ENCODE peak calls at places on chromosomes 16 and 17, in four cellular contexts. X is HEK293T, B is HS-5, R is GM12891. F is an unnamed sample.

GRCh38 chr17:70169707-70170597 is 620 bp downstream of the KCNJ2 start:
- DNase-seq in B (no peak), R (no peak), X (no peak), F (peak; percentile 75)

GRCh38 chr17:82320956-82321927 is 3.8 kb upstream of the CD7 start:
- DNase-seq in R (peak; percentile 88), B (no peak), X (peak; percentile 78), F (no peak)

GRCh38 chr17:41880130-41880529 is 14.9 kb upstream of the KLHL11 start:
- DNase-seq in R (no peak), B (no peak), X (no peak), F (no peak)

GRCh38 chr17:79087428-79088143 is 13.0 kb downstream of the ENGASE start:
- DNase-seq in R (peak; percentile 94), B (peak; percentile 3), X (peak; percentile 84), F (peak; percentile 86)

GRCh38 chr16:23016372-23016771 is 132.9 kb downstream of the USP31 start:
- DNase-seq in X (no peak), B (no peak), R (no peak), F (no peak)

GRCh38 chr17:80192268-80192667 is 22.4 kb downstream of the CARD14 start:
- DNase-seq in B (no peak), R (no peak), X (no peak), F (no peak)

GRCh38 chr17:40550608-40551007 is 14.7 kb downstream of the CCR7 start:
- DNase-seq in R (no peak), X (no peak), B (no peak), F (peak; percentile 75)

GRCh38 chr17:17408236-17408794 is 68.5 kb upstream of the MED9 start:
- DNase-seq in B (peak; percentile 72), X (no peak), R (no peak), F (no peak)

GRCh38 chr17:27747462-27748359 is 52.6 kb downstream of the NOS2 start:
- DNase-seq in X (no peak), B (no peak), R (no peak), F (peak; percentile 22)

GRCh38 chr16:1959269-1960039 is at the start of gene NDUFB10:
- DNase-seq in B (peak; percentile 43), R (peak; percentile 94), X (peak; percentile 92), F (peak; percentile 97)

GRCh38 chr17:66849136-66849655 is 14.3 kb downstream of the CACNG5 start:
- DNase-seq in X (no peak), R (no peak), B (no peak), F (peak; percentile 43)

GRCh38 chr17:67054608-67055007 is 10.3 kb downstream of the CACNG1 start:
- DNase-seq in R (no peak), X (no peak), B (no peak), F (no peak)

GRCh38 chr17:42804918-42805367 is 6.3 kb downstream of the CNTD1 start:
- DNase-seq in X (no peak), R (no peak), B (no peak), F (no peak)

GRCh38 chr17:40909755-40910154 is 24.7 kb upstream of the KRT20 start:
- DNase-seq in R (no peak), B (no peak), X (no peak), F (no peak)

GRCh38 chr16:66255647-66256046 is 110.8 kb upstream of the CDH5 start:
- DNase-seq in X (no peak), B (no peak), R (no peak), F (no peak)

GRCh38 chr16:73071131-73071940 is 23.4 kb upstream of the ZFHX3 start:
- DNase-seq in B (no peak), R (peak; percentile 35), X (no peak), F (no peak)

GRCh38 chr16:80300876-80301275 is 239.9 kb upstream of the DYNLRB2 start:
- DNase-seq in B (peak; percentile 35), R (no peak), X (no peak), F (no peak)

GRCh38 chr17:81994593-81995462 is 17.4 kb downstream of the ASPSCR1 start:
- DNase-seq in B (no peak), R (no peak), X (no peak), F (no peak)

GRCh38 chr16:57115504-57116182 is 23.3 kb downstream of the CPNE2 start:
- DNase-seq in R (no peak), X (no peak), B (no peak), F (peak; percentile 80)

GRCh38 chr17:65864409-65864808 is 303.0 kb upstream of the AXIN2 start:
- DNase-seq in R (no peak), X (no peak), B (no peak), F (no peak)

GRCh38 chr16:88306860-88307545 is 75.8 kb upstream of the ZNF469 start:
- DNase-seq in X (no peak), R (no peak), B (peak; percentile 65), F (no peak)

GRCh38 chr16:68718596-68718995 is 18.5 kb upstream of the CDH1 start:
- DNase-seq in B (no peak), R (no peak), X (no peak), F (no peak)

GRCh38 chr17:58376472-58376921 is 24.5 kb upstream of the SUPT4H1 start:
- DNase-seq in X (no peak), R (no peak), B (no peak), F (no peak)

GRCh38 chr16:3488801-3489200 is 6.5 kb downstream of the C16orf90 start:
- DNase-seq in X (no peak), B (no peak), R (no peak), F (no peak)

F was measured in cardiac septum.